ENCODE peak calls at places on chromosomes 3 and 15, in four cellular contexts. One of them, this sample, is unnamed.

GRCh38 chr3:141963301-141963700 is 86.9 kb downstream of the ATP1B3 start:
- DNase-seq in heart right ventricle: no peak
- DNase-seq in GM04504: no peak
- DNase-seq in left ventricle myocardium inferior: no peak
- DNase-seq in this sample: no peak

GRCh38 chr3:141105828-141106628 is 54.9 kb downstream of the SPSB4 start:
- DNase-seq in GM04504: peak
- DNase-seq in left ventricle myocardium inferior: no peak
- DNase-seq in heart right ventricle: no peak
- DNase-seq in this sample: peak

GRCh38 chr15:35777016-35777415 is 231.1 kb upstream of the DPH6 start:
- DNase-seq in GM04504: no peak
- DNase-seq in heart right ventricle: no peak
- DNase-seq in left ventricle myocardium inferior: no peak
- DNase-seq in this sample: no peak

GRCh38 chr3:197468866-197469382 is 86.8 kb downstream of the BDH1 start:
- DNase-seq in GM04504: peak
- DNase-seq in left ventricle myocardium inferior: no peak
- DNase-seq in heart right ventricle: no peak
- DNase-seq in this sample: no peak

GRCh38 chr3:172317481-172317880 is 130.8 kb downstream of the GHSR start:
- DNase-seq in GM04504: no peak
- DNase-seq in left ventricle myocardium inferior: no peak
- DNase-seq in heart right ventricle: no peak
- DNase-seq in this sample: no peak

GRCh38 chr3:119352235-119352634 is 58.1 kb downstream of the ARHGAP31 start:
- DNase-seq in GM04504: no peak
- DNase-seq in heart right ventricle: no peak
- DNase-seq in left ventricle myocardium inferior: no peak
- DNase-seq in this sample: no peak

GRCh38 chr3:186362988-186363387 is 954 bp upstream of the DGKG start:
- DNase-seq in GM04504: no peak
- DNase-seq in left ventricle myocardium inferior: no peak
- DNase-seq in heart right ventricle: no peak
- DNase-seq in this sample: no peak

GRCh38 chr15:61974759-61975158 is 85.5 kb downstream of the VPS13C start:
- DNase-seq in left ventricle myocardium inferior: no peak
- DNase-seq in GM04504: no peak
- DNase-seq in heart right ventricle: no peak
- DNase-seq in this sample: no peak

GRCh38 chr3:194328080-194328571 is 23.0 kb downstream of the CPN2 start:
- DNase-seq in GM04504: no peak
- DNase-seq in heart right ventricle: no peak
- DNase-seq in left ventricle myocardium inferior: no peak
- DNase-seq in this sample: no peak

GRCh38 chr3:194404365-194405140 is 5.5 kb upstream of the GP5 start:
- DNase-seq in left ventricle myocardium inferior: no peak
- DNase-seq in GM04504: no peak
- DNase-seq in heart right ventricle: no peak
- DNase-seq in this sample: peak